ENCODE peak calls at places on chromosomes 12 and 14, in ten cellular contexts. One of them, this sample, is unnamed.

GRCh38 chr14:54676822-54677708 is 110.1 kb downstream of the SAMD4A start:
- DNase-seq in coronary artery: no peak
- DNase-seq in HEK293T: no peak
- DNase-seq in activated T-cell treated with anti-CD3 and anti-CD28 coated beads for 4 hours: no peak
- DNase-seq in effector CD4-positive, alpha-beta T cell: no peak
- DNase-seq in T-helper 9 cell: no peak
- DNase-seq in NCI-H446: no peak
- DNase-seq in colonic mucosa: no peak
- DNase-seq in stimulated activated CD4-positive, alpha-beta T cell treated with anti-CD3 and anti-CD28 coated beads, Interleukin-4, amount 100 ng/mL, for 1 hour: no peak
- DNase-seq in NCI-H1092 treated with DMSO at 0.1 percent for 48 hours: no peak
- DNase-seq in this sample: peak

GRCh38 chr12:122079038-122079531 is 529 bp downstream of the MLXIP start:
- DNase-seq in coronary artery: no peak
- DNase-seq in HEK293T: no peak
- DNase-seq in activated T-cell treated with anti-CD3 and anti-CD28 coated beads for 4 hours: no peak
- DNase-seq in effector CD4-positive, alpha-beta T cell: no peak
- DNase-seq in T-helper 9 cell: no peak
- DNase-seq in NCI-H446: peak
- DNase-seq in colonic mucosa: peak
- DNase-seq in stimulated activated CD4-positive, alpha-beta T cell treated with anti-CD3 and anti-CD28 coated beads, Interleukin-4, amount 100 ng/mL, for 1 hour: peak
- DNase-seq in NCI-H1092 treated with DMSO at 0.1 percent for 48 hours: no peak
- DNase-seq in this sample: no peak

GRCh38 chr14:101839661-101840060 is 78.2 kb downstream of the PPP2R5C start:
- DNase-seq in coronary artery: no peak
- DNase-seq in HEK293T: no peak
- DNase-seq in activated T-cell treated with anti-CD3 and anti-CD28 coated beads for 4 hours: no peak
- DNase-seq in effector CD4-positive, alpha-beta T cell: no peak
- DNase-seq in T-helper 9 cell: no peak
- DNase-seq in NCI-H446: no peak
- DNase-seq in colonic mucosa: no peak
- DNase-seq in stimulated activated CD4-positive, alpha-beta T cell treated with anti-CD3 and anti-CD28 coated beads, Interleukin-4, amount 100 ng/mL, for 1 hour: no peak
- DNase-seq in NCI-H1092 treated with DMSO at 0.1 percent for 48 hours: no peak
- DNase-seq in this sample: no peak

GRCh38 chr12:26748741-26749431 is 84.1 kb downstream of the ITPR2 start:
- DNase-seq in coronary artery: no peak
- DNase-seq in HEK293T: no peak
- DNase-seq in activated T-cell treated with anti-CD3 and anti-CD28 coated beads for 4 hours: no peak
- DNase-seq in effector CD4-positive, alpha-beta T cell: no peak
- DNase-seq in T-helper 9 cell: no peak
- DNase-seq in NCI-H446: no peak
- DNase-seq in colonic mucosa: no peak
- DNase-seq in stimulated activated CD4-positive, alpha-beta T cell treated with anti-CD3 and anti-CD28 coated beads, Interleukin-4, amount 100 ng/mL, for 1 hour: no peak
- DNase-seq in NCI-H1092 treated with DMSO at 0.1 percent for 48 hours: no peak
- DNase-seq in this sample: peak

GRCh38 chr12:78888583-78888982 is 24.0 kb downstream of the SYT1 start:
- DNase-seq in coronary artery: no peak
- DNase-seq in HEK293T: no peak
- DNase-seq in activated T-cell treated with anti-CD3 and anti-CD28 coated beads for 4 hours: no peak
- DNase-seq in effector CD4-positive, alpha-beta T cell: no peak
- DNase-seq in T-helper 9 cell: no peak
- DNase-seq in NCI-H446: no peak
- DNase-seq in colonic mucosa: no peak
- DNase-seq in stimulated activated CD4-positive, alpha-beta T cell treated with anti-CD3 and anti-CD28 coated beads, Interleukin-4, amount 100 ng/mL, for 1 hour: no peak
- DNase-seq in NCI-H1092 treated with DMSO at 0.1 percent for 48 hours: no peak
- DNase-seq in this sample: no peak

GRCh38 chr12:39395866-39396265 is 47.1 kb downstream of the KIF21A start:
- DNase-seq in coronary artery: no peak
- DNase-seq in HEK293T: no peak
- DNase-seq in activated T-cell treated with anti-CD3 and anti-CD28 coated beads for 4 hours: no peak
- DNase-seq in effector CD4-positive, alpha-beta T cell: no peak
- DNase-seq in T-helper 9 cell: no peak
- DNase-seq in NCI-H446: no peak
- DNase-seq in colonic mucosa: no peak
- DNase-seq in stimulated activated CD4-positive, alpha-beta T cell treated with anti-CD3 and anti-CD28 coated beads, Interleukin-4, amount 100 ng/mL, for 1 hour: no peak
- DNase-seq in NCI-H1092 treated with DMSO at 0.1 percent for 48 hours: no peak
- DNase-seq in this sample: no peak

GRCh38 chr12:30810918-30811317 is 56.2 kb upstream of the CAPRIN2 start:
- DNase-seq in coronary artery: no peak
- DNase-seq in HEK293T: no peak
- DNase-seq in activated T-cell treated with anti-CD3 and anti-CD28 coated beads for 4 hours: no peak
- DNase-seq in effector CD4-positive, alpha-beta T cell: no peak
- DNase-seq in T-helper 9 cell: no peak
- DNase-seq in NCI-H446: no peak
- DNase-seq in colonic mucosa: no peak
- DNase-seq in stimulated activated CD4-positive, alpha-beta T cell treated with anti-CD3 and anti-CD28 coated beads, Interleukin-4, amount 100 ng/mL, for 1 hour: no peak
- DNase-seq in NCI-H1092 treated with DMSO at 0.1 percent for 48 hours: no peak
- DNase-seq in this sample: no peak

GRCh38 chr14:58765375-58765774 is 127.6 kb downstream of the DACT1 start:
- DNase-seq in coronary artery: no peak
- DNase-seq in HEK293T: no peak
- DNase-seq in activated T-cell treated with anti-CD3 and anti-CD28 coated beads for 4 hours: no peak
- DNase-seq in effector CD4-positive, alpha-beta T cell: no peak
- DNase-seq in T-helper 9 cell: no peak
- DNase-seq in NCI-H446: no peak
- DNase-seq in colonic mucosa: no peak
- DNase-seq in stimulated activated CD4-positive, alpha-beta T cell treated with anti-CD3 and anti-CD28 coated beads, Interleukin-4, amount 100 ng/mL, for 1 hour: no peak
- DNase-seq in NCI-H1092 treated with DMSO at 0.1 percent for 48 hours: no peak
- DNase-seq in this sample: no peak

GRCh38 chr12:30457621-30458289 is 237.9 kb downstream of the IPO8 start:
- DNase-seq in coronary artery: no peak
- DNase-seq in HEK293T: peak
- DNase-seq in activated T-cell treated with anti-CD3 and anti-CD28 coated beads for 4 hours: no peak
- DNase-seq in effector CD4-positive, alpha-beta T cell: no peak
- DNase-seq in T-helper 9 cell: no peak
- DNase-seq in NCI-H446: peak
- DNase-seq in colonic mucosa: no peak
- DNase-seq in stimulated activated CD4-positive, alpha-beta T cell treated with anti-CD3 and anti-CD28 coated beads, Interleukin-4, amount 100 ng/mL, for 1 hour: no peak
- DNase-seq in NCI-H1092 treated with DMSO at 0.1 percent for 48 hours: peak
- DNase-seq in this sample: peak

GRCh38 chr12:48788852-48789775 is at the start of gene ADCY6:
- DNase-seq in coronary artery: peak
- DNase-seq in HEK293T: peak
- DNase-seq in activated T-cell treated with anti-CD3 and anti-CD28 coated beads for 4 hours: no peak
- DNase-seq in effector CD4-positive, alpha-beta T cell: no peak
- DNase-seq in T-helper 9 cell: no peak
- DNase-seq in NCI-H446: peak
- DNase-seq in colonic mucosa: peak
- DNase-seq in stimulated activated CD4-positive, alpha-beta T cell treated with anti-CD3 and anti-CD28 coated beads, Interleukin-4, amount 100 ng/mL, for 1 hour: no peak
- DNase-seq in NCI-H1092 treated with DMSO at 0.1 percent for 48 hours: peak
- DNase-seq in this sample: peak

GRCh38 chr12:110037315-110037714 is 11.0 kb downstream of the C12orf76 start:
- DNase-seq in coronary artery: no peak
- DNase-seq in HEK293T: no peak
- DNase-seq in activated T-cell treated with anti-CD3 and anti-CD28 coated beads for 4 hours: no peak
- DNase-seq in effector CD4-positive, alpha-beta T cell: no peak
- DNase-seq in T-helper 9 cell: no peak
- DNase-seq in NCI-H446: no peak
- DNase-seq in colonic mucosa: no peak
- DNase-seq in stimulated activated CD4-positive, alpha-beta T cell treated with anti-CD3 and anti-CD28 coated beads, Interleukin-4, amount 100 ng/mL, for 1 hour: no peak
- DNase-seq in NCI-H1092 treated with DMSO at 0.1 percent for 48 hours: no peak
- DNase-seq in this sample: no peak

GRCh38 chr12:70762000-70762399 is 124.8 kb upstream of the PTPRB start:
- DNase-seq in coronary artery: no peak
- DNase-seq in HEK293T: no peak
- DNase-seq in activated T-cell treated with anti-CD3 and anti-CD28 coated beads for 4 hours: no peak
- DNase-seq in effector CD4-positive, alpha-beta T cell: no peak
- DNase-seq in T-helper 9 cell: no peak
- DNase-seq in NCI-H446: no peak
- DNase-seq in colonic mucosa: no peak
- DNase-seq in stimulated activated CD4-positive, alpha-beta T cell treated with anti-CD3 and anti-CD28 coated beads, Interleukin-4, amount 100 ng/mL, for 1 hour: no peak
- DNase-seq in NCI-H1092 treated with DMSO at 0.1 percent for 48 hours: no peak
- DNase-seq in this sample: no peak

GRCh38 chr12:2110841-2111566 is 58.2 kb downstream of the CACNA1C start:
- DNase-seq in coronary artery: no peak
- DNase-seq in HEK293T: no peak
- DNase-seq in activated T-cell treated with anti-CD3 and anti-CD28 coated beads for 4 hours: no peak
- DNase-seq in effector CD4-positive, alpha-beta T cell: no peak
- DNase-seq in T-helper 9 cell: no peak
- DNase-seq in NCI-H446: no peak
- DNase-seq in colonic mucosa: no peak
- DNase-seq in stimulated activated CD4-positive, alpha-beta T cell treated with anti-CD3 and anti-CD28 coated beads, Interleukin-4, amount 100 ng/mL, for 1 hour: no peak
- DNase-seq in NCI-H1092 treated with DMSO at 0.1 percent for 48 hours: no peak
- DNase-seq in this sample: no peak

GRCh38 chr14:61563880-61564622 is 131.3 kb upstream of the HIF1A start:
- DNase-seq in coronary artery: no peak
- DNase-seq in HEK293T: no peak
- DNase-seq in activated T-cell treated with anti-CD3 and anti-CD28 coated beads for 4 hours: no peak
- DNase-seq in effector CD4-positive, alpha-beta T cell: no peak
- DNase-seq in T-helper 9 cell: no peak
- DNase-seq in NCI-H446: no peak
- DNase-seq in colonic mucosa: no peak
- DNase-seq in stimulated activated CD4-positive, alpha-beta T cell treated with anti-CD3 and anti-CD28 coated beads, Interleukin-4, amount 100 ng/mL, for 1 hour: no peak
- DNase-seq in NCI-H1092 treated with DMSO at 0.1 percent for 48 hours: no peak
- DNase-seq in this sample: no peak

GRCh38 chr14:65173973-65174693 is 71.8 kb upstream of the MAX start:
- DNase-seq in coronary artery: no peak
- DNase-seq in HEK293T: no peak
- DNase-seq in activated T-cell treated with anti-CD3 and anti-CD28 coated beads for 4 hours: no peak
- DNase-seq in effector CD4-positive, alpha-beta T cell: no peak
- DNase-seq in T-helper 9 cell: no peak
- DNase-seq in NCI-H446: no peak
- DNase-seq in colonic mucosa: no peak
- DNase-seq in stimulated activated CD4-positive, alpha-beta T cell treated with anti-CD3 and anti-CD28 coated beads, Interleukin-4, amount 100 ng/mL, for 1 hour: no peak
- DNase-seq in NCI-H1092 treated with DMSO at 0.1 percent for 48 hours: no peak
- DNase-seq in this sample: no peak